ENCODE peak calls at places on chromosomes 6 and 20, in five cellular contexts. L is cardiac muscle cell, F is lower lobe of right lung, T is heart left ventricle, X is GM23338. C is an unnamed sample.
A peak's percentile ranks its signal among the peaks of the same experiment; 100 is the strongest.

GRCh38 chr6:10194816-10195639 is 219.8 kb downstream of the TFAP2A start:
- DNase-seq in L (no peak), T (no peak), X (peak; percentile 11), F (no peak), C (no peak)

GRCh38 chr20:62595491-62595890 is 46.8 kb upstream of the SLCO4A1 start:
- DNase-seq in F (no peak), T (peak; percentile 68), L (peak; percentile 44), X (no peak), C (peak; percentile 67)

GRCh38 chr20:4916991-4917881 is 84.1 kb downstream of the SLC23A2 start:
- DNase-seq in F (peak; percentile 56), X (no peak), L (peak; percentile 16), T (no peak), C (no peak)

GRCh38 chr20:45575931-45576330 is 3.2 kb downstream of the WFDC8 start:
- DNase-seq in L (no peak), F (no peak), X (no peak), T (no peak), C (no peak)

GRCh38 chr6:12313992-12314589 is 23.9 kb downstream of the EDN1 start:
- DNase-seq in L (no peak), T (no peak), F (no peak), X (no peak), C (peak; percentile 76)

GRCh38 chr6:169494038-169494437 is 207.8 kb downstream of the WDR27 start:
- DNase-seq in L (no peak), X (no peak), T (no peak), F (no peak), C (no peak)

GRCh38 chr6:162014069-162014811 is 713.3 kb downstream of the PRKN start:
- DNase-seq in L (no peak), F (no peak), X (no peak), T (no peak), C (no peak)

GRCh38 chr20:62219992-62220665 is at the start of gene HRH3:
- DNase-seq in F (no peak), L (peak; percentile 40), X (peak; percentile 78), T (no peak), C (peak; percentile 57)

GRCh38 chr6:162124710-162125435 is 602.7 kb downstream of the PRKN start:
- DNase-seq in T (no peak), X (no peak), L (no peak), F (no peak), C (no peak)

GRCh38 chr20:63103402-63104311 is 96.9 kb upstream of the BHLHE23 start:
- DNase-seq in F (peak; percentile 34), X (no peak), T (no peak), L (peak; percentile 21), C (no peak)

GRCh38 chr6:44464527-44465310 is 77.2 kb downstream of the CDC5L start:
- DNase-seq in L (peak; percentile 67), T (no peak), X (peak; percentile 12), F (no peak), C (peak; percentile 22)

GRCh38 chr20:51802170-51802745 is at the start of gene SALL4:
- DNase-seq in F (no peak), L (peak; percentile 53), T (no peak), X (peak; percentile 99), C (peak; percentile 55)

GRCh38 chr6:30883743-30884520 is at the start of gene DDR1:
- DNase-seq in F (peak; percentile 76), L (peak; percentile 91), T (peak; percentile 80), X (peak; percentile 71), C (peak; percentile 82)

GRCh38 chr20:63682384-63683139 is 13.9 kb upstream of the TNFRSF6B start:
- DNase-seq in L (peak; percentile 97), F (no peak), T (peak; percentile 79), X (no peak), C (peak; percentile 52)

GRCh38 chr20:53004267-53004813 is 32.2 kb downstream of the TSHZ2 start:
- DNase-seq in L (no peak), F (no peak), T (no peak), X (no peak), C (no peak)

DNA sequence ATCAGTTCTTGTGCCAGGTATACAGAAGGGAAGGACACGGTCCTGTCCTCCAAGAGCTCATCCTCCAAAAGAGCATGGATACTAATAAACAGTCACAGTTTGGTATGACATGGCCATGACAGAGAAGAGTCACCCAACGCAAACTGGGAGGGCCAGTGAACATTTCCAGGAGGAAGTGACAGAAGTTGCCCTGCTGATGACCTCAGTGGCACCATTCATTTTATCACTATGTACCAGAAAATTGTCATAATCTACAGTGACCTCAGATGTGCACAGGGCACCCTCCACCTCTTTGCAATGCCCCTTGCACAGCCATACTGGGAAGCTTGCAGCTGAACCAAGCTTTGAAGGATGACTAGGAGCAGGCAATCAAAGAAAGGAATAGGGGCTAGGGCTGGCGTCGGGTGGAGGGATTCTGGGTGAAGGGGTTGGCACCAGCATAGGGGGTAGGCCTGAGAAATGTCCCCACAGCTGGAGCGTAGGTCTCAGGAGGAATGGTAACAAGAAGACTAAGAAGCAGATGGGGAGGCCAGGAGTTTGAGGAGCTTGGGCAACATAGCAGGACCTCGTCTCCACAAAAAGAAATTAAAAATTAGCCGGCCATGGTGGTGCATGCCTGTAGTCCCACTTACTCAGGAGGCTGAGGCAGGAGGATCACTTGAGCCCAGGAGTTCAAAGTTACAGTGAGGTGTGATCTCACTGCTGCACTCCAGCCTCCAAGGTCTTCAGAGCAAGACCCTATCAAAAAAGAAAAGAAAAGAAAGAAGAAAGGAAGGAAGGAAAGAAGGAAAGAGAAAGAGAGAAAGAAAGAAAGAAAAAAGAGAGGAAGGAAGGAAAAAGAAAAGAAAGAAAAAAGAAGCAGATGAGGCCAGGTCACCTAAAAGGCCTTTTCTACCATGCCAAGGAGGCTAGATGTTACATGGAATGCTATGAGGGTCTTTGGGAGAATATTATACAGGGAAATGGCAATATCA is 65.3 kb upstream of the SNX9 start:
- DNase-seq in F (no peak), L (no peak), T (no peak), X (no peak), C (no peak)
- H3K27ac ChIP-seq in F (no peak overlapping the region), L (no peak overlapping the region), T (no peak overlapping the region), X (no peak overlapping the region), C (no peak overlapping the region)

GRCh38 chr6:99096186-99096585 is 148.4 kb upstream of the FBXL4 start:
- DNase-seq in F (no peak), T (no peak), X (no peak), L (no peak), C (no peak)
- TF ChIP-seq CTCF in F (no peak), T (no peak), X (no peak), L (no peak), C (no peak)

GRCh38 chr6:53512631-53513030 is 32.3 kb downstream of the GCLC start:
- DNase-seq in L (no peak), F (no peak), X (no peak), T (no peak), C (no peak)
- H3K36me3 ChIP-seq in L (peaks cover 17% of the 10 kb centered on the region), F (peaks cover 42% of the 10 kb centered on the region), X (peaks cover 37% of the 10 kb centered on the region), T (peaks cover 25% of the 10 kb centered on the region), C (no peaks in the 10 kb centered on the region)

DNA sequence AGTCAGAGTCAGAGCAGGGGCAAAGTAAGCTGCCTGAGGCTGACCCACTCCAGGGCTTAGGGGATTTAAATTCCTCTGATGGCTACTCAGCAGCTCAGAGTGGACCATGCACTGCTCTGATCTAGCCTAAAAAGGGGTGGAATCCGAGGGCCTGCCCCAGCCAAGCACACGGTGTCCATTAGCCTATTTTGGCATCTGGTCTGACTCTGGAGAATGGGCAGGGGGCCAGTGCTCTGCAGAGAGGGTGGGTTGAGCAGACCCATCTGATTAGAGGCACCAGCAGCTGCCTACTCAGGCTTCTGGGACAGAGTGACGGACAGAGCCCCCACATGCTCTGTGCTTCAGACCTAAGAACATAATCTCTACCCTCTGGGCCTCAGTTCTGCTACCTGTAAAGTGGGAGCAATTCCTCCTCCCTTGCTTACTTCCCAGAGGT is 25.9 kb upstream of the TGM2 start:
- DNase-seq in T (no peak), X (no peak), L (no peak), F (no peak), C (no peak)
- H3K27ac ChIP-seq in T (no peak overlapping the region), X (no peak overlapping the region), L (no peak overlapping the region), F (peak overlapping the region; percentile 11), C (no peak overlapping the region)

GRCh38 chr20:15511551-15511950 is 1061.7 kb downstream of the KIF16B start:
- DNase-seq in F (no peak), T (no peak), L (no peak), X (no peak), C (no peak)

GRCh38 chr20:15512916-15513315 is 1060.3 kb downstream of the KIF16B start:
- DNase-seq in T (no peak), F (no peak), L (no peak), X (no peak), C (no peak)

DNA sequence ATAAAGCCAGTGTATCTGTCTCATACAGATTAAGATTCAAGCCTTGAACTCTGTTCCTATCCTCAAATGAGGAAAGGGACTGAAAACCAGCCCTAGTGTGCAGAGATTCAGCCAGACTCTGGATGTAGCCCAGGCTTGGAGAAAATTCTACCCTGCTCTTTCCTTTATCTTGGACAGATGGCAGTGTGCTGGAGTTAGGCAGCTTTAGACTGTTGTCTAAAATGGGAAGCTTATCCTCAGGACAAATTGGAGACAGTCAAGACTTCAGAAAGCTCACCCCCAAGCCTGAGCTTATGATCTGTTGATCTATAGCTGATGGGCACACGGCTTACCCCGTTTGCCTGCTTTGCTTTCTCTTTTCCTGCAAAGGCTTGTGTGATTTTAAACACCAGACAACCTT is 1057.5 kb downstream of the KIF16B start:
- DNase-seq in T (no peak), X (no peak), L (no peak), F (no peak), C (no peak)
- TF ChIP-seq CTCF in T (no peak), X (no peak), L (no peak), F (no peak), C (no peak)

C was measured in body of pancreas.